ENCODE peak calls at places on chromosomes 3 and 15, in ten cellular contexts. X is psoas muscle, D is non-pigmented ciliary epithelial cell, E is NCI-H524, O is A673, K is putamen, R is fibroblast of mammary gland, F is GM23338, A is HEK293T, V is AG08395. G is an unnamed sample.

GRCh38 chr3:9398715-9399708 is 1.6 kb downstream of the SETD5 start:
- DNase-seq in X (no peak), D (no peak), E (peak), O (peak), K (no peak), R (peak), F (peak), A (no peak), V (no peak), G (no peak)

GRCh38 chr15:90126022-90126421 is 23.8 kb upstream of the IDH2 start:
- DNase-seq in X (no peak), D (no peak), E (no peak), O (no peak), K (no peak), R (no peak), F (no peak), A (no peak), V (no peak), G (no peak)

GRCh38 chr3:192794216-192794615 is 66.9 kb upstream of the FGF12 start:
- DNase-seq in X (no peak), D (no peak), E (no peak), O (no peak), K (no peak), R (no peak), F (no peak), A (no peak), V (no peak), G (no peak)

GRCh38 chr3:173066044-173066679 is 74.9 kb downstream of the SPATA16 start:
- DNase-seq in X (no peak), D (peak), E (peak), O (peak), K (no peak), R (no peak), F (no peak), A (no peak), V (no peak), G (no peak)

GRCh38 chr15:60184579-60184978 is 180.5 kb downstream of the FOXB1 start:
- DNase-seq in X (no peak), D (peak), E (no peak), O (no peak), K (no peak), R (peak), F (no peak), A (no peak), V (no peak), G (no peak)

GRCh38 chr3:113896930-113897329 is 50.9 kb upstream of the ZDHHC23 start:
- DNase-seq in X (no peak), D (no peak), E (no peak), O (no peak), K (no peak), R (no peak), F (no peak), A (no peak), V (no peak), G (no peak)

GRCh38 chr3:127038476-127038875 is 55.6 kb downstream of the PLXNA1 start:
- DNase-seq in X (peak), D (no peak), E (no peak), O (no peak), K (no peak), R (no peak), F (no peak), A (no peak), V (no peak), G (no peak)

GRCh38 chr3:46866720-46867549 is 3.7 kb upstream of the MYL3 start:
- DNase-seq in X (peak), D (no peak), E (no peak), O (peak), K (peak), R (peak), F (peak), A (peak), V (peak), G (peak)

GRCh38 chr3:161893972-161894371 is 397.4 kb downstream of the OTOL1 start:
- DNase-seq in X (no peak), D (peak), E (no peak), O (no peak), K (no peak), R (peak), F (no peak), A (no peak), V (peak), G (no peak)

GRCh38 chr3:9553021-9553948 is at the start of gene LHFPL4:
- DNase-seq in X (no peak), D (no peak), E (no peak), O (no peak), K (peak), R (no peak), F (peak), A (no peak), V (no peak), G (no peak)

GRCh38 chr15:23983500-23984259 is 296.6 kb upstream of the NDN start:
- DNase-seq in X (no peak), D (no peak), E (no peak), O (no peak), K (no peak), R (no peak), F (no peak), A (no peak), V (no peak), G (no peak)

GRCh38 chr15:29143909-29144308 is 125.7 kb downstream of the NSMCE3 start:
- DNase-seq in X (no peak), D (peak), E (no peak), O (peak), K (no peak), R (peak), F (no peak), A (no peak), V (peak), G (no peak)

GRCh38 chr3:120429921-120430361 is 20.9 kb downstream of the FSTL1 start:
- DNase-seq in X (no peak), D (no peak), E (no peak), O (no peak), K (no peak), R (peak), F (no peak), A (no peak), V (peak), G (no peak)

GRCh38 chr3:56421205-56421604 is 47.1 kb downstream of the ERC2 start:
- DNase-seq in X (no peak), D (no peak), E (no peak), O (no peak), K (no peak), R (peak), F (no peak), A (no peak), V (no peak), G (no peak)

GRCh38 chr15:79179108-79179561 is 88.6 kb upstream of the RASGRF1 start:
- DNase-seq in X (no peak), D (peak), E (no peak), O (peak), K (no peak), R (peak), F (peak), A (peak), V (no peak), G (no peak)

GRCh38 chr15:60614862-60615771 is 136.2 kb upstream of the ICE2 start:
- DNase-seq in X (no peak), D (no peak), E (no peak), O (no peak), K (peak), R (no peak), F (peak), A (no peak), V (no peak), G (no peak)

GRCh38 chr3:183428140-183429023 is at the start of gene MCF2L2:
- DNase-seq in X (peak), D (no peak), E (peak), O (peak), K (peak), R (peak), F (peak), A (peak), V (peak), G (peak)

GRCh38 chr3:45890405-45890804 is 4.1 kb downstream of the CCR9 start:
- DNase-seq in X (no peak), D (no peak), E (no peak), O (peak), K (no peak), R (no peak), F (no peak), A (no peak), V (no peak), G (no peak)

GRCh38 chr15:74213858-74214284 is 11.3 kb upstream of the STRA6 start:
- DNase-seq in X (no peak), D (no peak), E (no peak), O (no peak), K (no peak), R (no peak), F (peak), A (no peak), V (no peak), G (no peak)

GRCh38 chr15:70856884-70857546 is 3.1 kb upstream of the LARP6 start:
- DNase-seq in X (peak), D (peak), E (no peak), O (peak), K (peak), R (peak), F (no peak), A (no peak), V (peak), G (no peak)

GRCh38 chr3:167626490-167626889 is 27.3 kb downstream of the WDR49 start:
- DNase-seq in X (no peak), D (no peak), E (no peak), O (no peak), K (no peak), R (no peak), F (no peak), A (no peak), V (no peak), G (no peak)

GRCh38 chr3:196666001-196666867 is 26.7 kb downstream of the NRROS start:
- DNase-seq in X (no peak), D (peak), E (peak), O (peak), K (no peak), R (peak), F (peak), A (no peak), V (peak), G (no peak)

GRCh38 chr3:17841190-17841828 is 98.9 kb upstream of the TBC1D5 start:
- DNase-seq in X (peak), D (no peak), E (peak), O (peak), K (peak), R (peak), F (peak), A (peak), V (peak), G (peak)

GRCh38 chr3:64454179-64454578 is 228.9 kb upstream of the PRICKLE2 start:
- DNase-seq in X (no peak), D (no peak), E (no peak), O (no peak), K (no peak), R (peak), F (no peak), A (no peak), V (peak), G (no peak)

GRCh38 chr3:183699238-183699947 is 1.8 kb downstream of the YEATS2 start:
- DNase-seq in X (no peak), D (no peak), E (no peak), O (no peak), K (no peak), R (no peak), F (peak), A (no peak), V (no peak), G (no peak)

GRCh38 chr3:110243081-110243480 is 828.5 kb upstream of the NECTIN3 start:
- DNase-seq in X (no peak), D (peak), E (peak), O (peak), K (no peak), R (peak), F (no peak), A (no peak), V (no peak), G (no peak)

GRCh38 chr15:63453181-63453905 is 51.0 kb upstream of the USP3 start:
- DNase-seq in X (no peak), D (no peak), E (no peak), O (no peak), K (no peak), R (no peak), F (no peak), A (no peak), V (no peak), G (no peak)

GRCh38 chr3:64345351-64345750 is 120.1 kb upstream of the PRICKLE2 start:
- DNase-seq in X (no peak), D (no peak), E (no peak), O (no peak), K (no peak), R (peak), F (no peak), A (no peak), V (peak), G (no peak)

GRCh38 chr3:9911863-9912262 is 5.0 kb upstream of the IL17RC start:
- DNase-seq in X (no peak), D (no peak), E (no peak), O (no peak), K (no peak), R (no peak), F (no peak), A (no peak), V (no peak), G (no peak)

GRCh38 chr15:83458396-83458795 is 11.3 kb downstream of the SH3GL3 start:
- DNase-seq in X (no peak), D (no peak), E (no peak), O (no peak), K (no peak), R (no peak), F (no peak), A (no peak), V (no peak), G (no peak)

GRCh38 chr3:82157952-82158351 is 396.5 kb upstream of the GBE1 start:
- DNase-seq in X (no peak), D (peak), E (no peak), O (no peak), K (no peak), R (peak), F (no peak), A (no peak), V (peak), G (no peak)

GRCh38 chr3:177468816-177469590 is 271.7 kb upstream of the TBL1XR1 start:
- DNase-seq in X (no peak), D (no peak), E (no peak), O (no peak), K (no peak), R (peak), F (no peak), A (no peak), V (peak), G (no peak)

GRCh38 chr3:162777118-162777517 is 1280.5 kb downstream of the OTOL1 start:
- DNase-seq in X (no peak), D (no peak), E (no peak), O (peak), K (no peak), R (no peak), F (no peak), A (peak), V (no peak), G (no peak)